ENCODE peak calls at places on chromosomes 16 and 17, in six cellular contexts. One of them, this sample, is unnamed.

GRCh38 chr16:69941251-69942098 is 9.7 kb upstream of the CLEC18A start:
- DNase-seq in stimulated activated CD8-positive, alpha-beta memory T cell treated with anti-CD3 and anti-CD28 coated beads, Interleukin-4, amount 100 ng/mL, for 1 hour: no peak
- DNase-seq in type B pancreatic cell: no peak
- DNase-seq in GM13976: no peak
- DNase-seq in stimulated activated CD4-positive, alpha-beta T cell treated with anti-CD3 and anti-CD28 coated beads, Interleukin-4, amount 100 ng/mL, for 4 hours: no peak
- DNase-seq in AG20443: peak
- DNase-seq in this sample: no peak

GRCh38 chr17:51289776-51290175 is 29.4 kb downstream of the UTP18 start:
- DNase-seq in AG20443: no peak
- DNase-seq in stimulated activated CD8-positive, alpha-beta memory T cell treated with anti-CD3 and anti-CD28 coated beads, Interleukin-4, amount 100 ng/mL, for 1 hour: no peak
- DNase-seq in stimulated activated CD4-positive, alpha-beta T cell treated with anti-CD3 and anti-CD28 coated beads, Interleukin-4, amount 100 ng/mL, for 4 hours: no peak
- DNase-seq in type B pancreatic cell: no peak
- DNase-seq in GM13976: no peak
- DNase-seq in this sample: no peak

GRCh38 chr16:31260136-31260931 is 559 bp downstream of the ITGAM start:
- DNase-seq in stimulated activated CD8-positive, alpha-beta memory T cell treated with anti-CD3 and anti-CD28 coated beads, Interleukin-4, amount 100 ng/mL, for 1 hour: no peak
- DNase-seq in AG20443: no peak
- DNase-seq in GM13976: no peak
- DNase-seq in type B pancreatic cell: no peak
- DNase-seq in stimulated activated CD4-positive, alpha-beta T cell treated with anti-CD3 and anti-CD28 coated beads, Interleukin-4, amount 100 ng/mL, for 4 hours: no peak
- DNase-seq in this sample: no peak

GRCh38 chr16:2948807-2949704 is 15.0 kb upstream of the KREMEN2 start:
- DNase-seq in GM13976: no peak
- DNase-seq in stimulated activated CD4-positive, alpha-beta T cell treated with anti-CD3 and anti-CD28 coated beads, Interleukin-4, amount 100 ng/mL, for 4 hours: no peak
- DNase-seq in AG20443: no peak
- DNase-seq in type B pancreatic cell: no peak
- DNase-seq in stimulated activated CD8-positive, alpha-beta memory T cell treated with anti-CD3 and anti-CD28 coated beads, Interleukin-4, amount 100 ng/mL, for 1 hour: no peak
- DNase-seq in this sample: no peak

GRCh38 chr17:71985111-71986039 is 135.4 kb upstream of the SOX9 start:
- DNase-seq in GM13976: no peak
- DNase-seq in type B pancreatic cell: no peak
- DNase-seq in stimulated activated CD8-positive, alpha-beta memory T cell treated with anti-CD3 and anti-CD28 coated beads, Interleukin-4, amount 100 ng/mL, for 1 hour: no peak
- DNase-seq in stimulated activated CD4-positive, alpha-beta T cell treated with anti-CD3 and anti-CD28 coated beads, Interleukin-4, amount 100 ng/mL, for 4 hours: no peak
- DNase-seq in AG20443: no peak
- DNase-seq in this sample: no peak

GRCh38 chr17:48555616-48556533 is 11.0 kb upstream of the HOXB2 start:
- DNase-seq in type B pancreatic cell: no peak
- DNase-seq in stimulated activated CD8-positive, alpha-beta memory T cell treated with anti-CD3 and anti-CD28 coated beads, Interleukin-4, amount 100 ng/mL, for 1 hour: no peak
- DNase-seq in GM13976: no peak
- DNase-seq in AG20443: no peak
- DNase-seq in stimulated activated CD4-positive, alpha-beta T cell treated with anti-CD3 and anti-CD28 coated beads, Interleukin-4, amount 100 ng/mL, for 4 hours: no peak
- DNase-seq in this sample: no peak

GRCh38 chr17:20091161-20092029 is 82.2 kb downstream of the SPECC1 start:
- DNase-seq in stimulated activated CD4-positive, alpha-beta T cell treated with anti-CD3 and anti-CD28 coated beads, Interleukin-4, amount 100 ng/mL, for 4 hours: no peak
- DNase-seq in type B pancreatic cell: no peak
- DNase-seq in stimulated activated CD8-positive, alpha-beta memory T cell treated with anti-CD3 and anti-CD28 coated beads, Interleukin-4, amount 100 ng/mL, for 1 hour: no peak
- DNase-seq in AG20443: no peak
- DNase-seq in GM13976: no peak
- DNase-seq in this sample: no peak

GRCh38 chr17:13541032-13541480 is 60.7 kb downstream of the HS3ST3A1 start:
- DNase-seq in stimulated activated CD8-positive, alpha-beta memory T cell treated with anti-CD3 and anti-CD28 coated beads, Interleukin-4, amount 100 ng/mL, for 1 hour: no peak
- DNase-seq in stimulated activated CD4-positive, alpha-beta T cell treated with anti-CD3 and anti-CD28 coated beads, Interleukin-4, amount 100 ng/mL, for 4 hours: no peak
- DNase-seq in type B pancreatic cell: no peak
- DNase-seq in AG20443: peak
- DNase-seq in GM13976: no peak
- DNase-seq in this sample: no peak

GRCh38 chr17:30720013-30720471 is 104.5 kb downstream of the CRLF3 start:
- DNase-seq in stimulated activated CD8-positive, alpha-beta memory T cell treated with anti-CD3 and anti-CD28 coated beads, Interleukin-4, amount 100 ng/mL, for 1 hour: no peak
- DNase-seq in stimulated activated CD4-positive, alpha-beta T cell treated with anti-CD3 and anti-CD28 coated beads, Interleukin-4, amount 100 ng/mL, for 4 hours: no peak
- DNase-seq in GM13976: no peak
- DNase-seq in AG20443: no peak
- DNase-seq in type B pancreatic cell: peak
- DNase-seq in this sample: no peak

GRCh38 chr17:282000-282911 is 70.4 kb downstream of the RPH3AL start:
- DNase-seq in stimulated activated CD8-positive, alpha-beta memory T cell treated with anti-CD3 and anti-CD28 coated beads, Interleukin-4, amount 100 ng/mL, for 1 hour: no peak
- DNase-seq in type B pancreatic cell: peak
- DNase-seq in stimulated activated CD4-positive, alpha-beta T cell treated with anti-CD3 and anti-CD28 coated beads, Interleukin-4, amount 100 ng/mL, for 4 hours: no peak
- DNase-seq in AG20443: no peak
- DNase-seq in GM13976: no peak
- DNase-seq in this sample: peak

GRCh38 chr17:15941781-15942180 is 3.1 kb upstream of the ADORA2B start:
- DNase-seq in stimulated activated CD4-positive, alpha-beta T cell treated with anti-CD3 and anti-CD28 coated beads, Interleukin-4, amount 100 ng/mL, for 4 hours: no peak
- DNase-seq in GM13976: no peak
- DNase-seq in type B pancreatic cell: no peak
- DNase-seq in stimulated activated CD8-positive, alpha-beta memory T cell treated with anti-CD3 and anti-CD28 coated beads, Interleukin-4, amount 100 ng/mL, for 1 hour: no peak
- DNase-seq in AG20443: peak
- DNase-seq in this sample: no peak

GRCh38 chr17:41107941-41108445 is 2.8 kb downstream of the KRTAP4-9 start:
- DNase-seq in GM13976: no peak
- DNase-seq in AG20443: no peak
- DNase-seq in stimulated activated CD4-positive, alpha-beta T cell treated with anti-CD3 and anti-CD28 coated beads, Interleukin-4, amount 100 ng/mL, for 4 hours: no peak
- DNase-seq in type B pancreatic cell: no peak
- DNase-seq in stimulated activated CD8-positive, alpha-beta memory T cell treated with anti-CD3 and anti-CD28 coated beads, Interleukin-4, amount 100 ng/mL, for 1 hour: no peak
- DNase-seq in this sample: no peak

GRCh38 chr17:44466339-44466738 is 36.9 kb downstream of the GPATCH8 start:
- DNase-seq in GM13976: no peak
- DNase-seq in stimulated activated CD4-positive, alpha-beta T cell treated with anti-CD3 and anti-CD28 coated beads, Interleukin-4, amount 100 ng/mL, for 4 hours: no peak
- DNase-seq in stimulated activated CD8-positive, alpha-beta memory T cell treated with anti-CD3 and anti-CD28 coated beads, Interleukin-4, amount 100 ng/mL, for 1 hour: no peak
- DNase-seq in type B pancreatic cell: no peak
- DNase-seq in AG20443: no peak
- DNase-seq in this sample: no peak

GRCh38 chr16:86604436-86605220 is 26.3 kb downstream of the FOXL1 start:
- DNase-seq in GM13976: peak
- DNase-seq in stimulated activated CD8-positive, alpha-beta memory T cell treated with anti-CD3 and anti-CD28 coated beads, Interleukin-4, amount 100 ng/mL, for 1 hour: no peak
- DNase-seq in stimulated activated CD4-positive, alpha-beta T cell treated with anti-CD3 and anti-CD28 coated beads, Interleukin-4, amount 100 ng/mL, for 4 hours: peak
- DNase-seq in type B pancreatic cell: no peak
- DNase-seq in AG20443: no peak
- DNase-seq in this sample: no peak

GRCh38 chr17:27888072-27888471 is 5.1 kb downstream of the LYRM9 start:
- DNase-seq in stimulated activated CD8-positive, alpha-beta memory T cell treated with anti-CD3 and anti-CD28 coated beads, Interleukin-4, amount 100 ng/mL, for 1 hour: no peak
- DNase-seq in type B pancreatic cell: no peak
- DNase-seq in AG20443: no peak
- DNase-seq in stimulated activated CD4-positive, alpha-beta T cell treated with anti-CD3 and anti-CD28 coated beads, Interleukin-4, amount 100 ng/mL, for 4 hours: no peak
- DNase-seq in GM13976: no peak
- DNase-seq in this sample: no peak

GRCh38 chr17:77049440-77049839 is 91.3 kb upstream of the SEC14L1 start:
- DNase-seq in AG20443: no peak
- DNase-seq in stimulated activated CD8-positive, alpha-beta memory T cell treated with anti-CD3 and anti-CD28 coated beads, Interleukin-4, amount 100 ng/mL, for 1 hour: no peak
- DNase-seq in type B pancreatic cell: no peak
- DNase-seq in GM13976: no peak
- DNase-seq in stimulated activated CD4-positive, alpha-beta T cell treated with anti-CD3 and anti-CD28 coated beads, Interleukin-4, amount 100 ng/mL, for 4 hours: no peak
- DNase-seq in this sample: no peak

GRCh38 chr17:40850287-40850972 is 16.6 kb downstream of the KRT12 start:
- DNase-seq in AG20443: no peak
- DNase-seq in GM13976: no peak
- DNase-seq in stimulated activated CD4-positive, alpha-beta T cell treated with anti-CD3 and anti-CD28 coated beads, Interleukin-4, amount 100 ng/mL, for 4 hours: no peak
- DNase-seq in type B pancreatic cell: no peak
- DNase-seq in stimulated activated CD8-positive, alpha-beta memory T cell treated with anti-CD3 and anti-CD28 coated beads, Interleukin-4, amount 100 ng/mL, for 1 hour: no peak
- DNase-seq in this sample: no peak

GRCh38 chr16:180101-180920 is at the start of gene HBQ1:
- DNase-seq in AG20443: peak
- DNase-seq in GM13976: peak
- DNase-seq in stimulated activated CD8-positive, alpha-beta memory T cell treated with anti-CD3 and anti-CD28 coated beads, Interleukin-4, amount 100 ng/mL, for 1 hour: no peak
- DNase-seq in type B pancreatic cell: peak
- DNase-seq in stimulated activated CD4-positive, alpha-beta T cell treated with anti-CD3 and anti-CD28 coated beads, Interleukin-4, amount 100 ng/mL, for 4 hours: no peak
- DNase-seq in this sample: no peak

GRCh38 chr16:5025171-5025632 is 8.5 kb downstream of the NAGPA start:
- DNase-seq in GM13976: peak
- DNase-seq in type B pancreatic cell: no peak
- DNase-seq in stimulated activated CD8-positive, alpha-beta memory T cell treated with anti-CD3 and anti-CD28 coated beads, Interleukin-4, amount 100 ng/mL, for 1 hour: no peak
- DNase-seq in AG20443: no peak
- DNase-seq in stimulated activated CD4-positive, alpha-beta T cell treated with anti-CD3 and anti-CD28 coated beads, Interleukin-4, amount 100 ng/mL, for 4 hours: no peak
- DNase-seq in this sample: no peak

GRCh38 chr17:58229881-58230280 is 8.5 kb upstream of the LPO start:
- DNase-seq in type B pancreatic cell: no peak
- DNase-seq in GM13976: no peak
- DNase-seq in AG20443: no peak
- DNase-seq in stimulated activated CD8-positive, alpha-beta memory T cell treated with anti-CD3 and anti-CD28 coated beads, Interleukin-4, amount 100 ng/mL, for 1 hour: no peak
- DNase-seq in stimulated activated CD4-positive, alpha-beta T cell treated with anti-CD3 and anti-CD28 coated beads, Interleukin-4, amount 100 ng/mL, for 4 hours: no peak
- DNase-seq in this sample: no peak

GRCh38 chr16:89922884-89923639 is at the start of gene TUBB3:
- DNase-seq in stimulated activated CD4-positive, alpha-beta T cell treated with anti-CD3 and anti-CD28 coated beads, Interleukin-4, amount 100 ng/mL, for 4 hours: no peak
- DNase-seq in GM13976: peak
- DNase-seq in stimulated activated CD8-positive, alpha-beta memory T cell treated with anti-CD3 and anti-CD28 coated beads, Interleukin-4, amount 100 ng/mL, for 1 hour: no peak
- DNase-seq in type B pancreatic cell: peak
- DNase-seq in AG20443: peak
- DNase-seq in this sample: no peak

GRCh38 chr16:13926507-13926906 is 6.6 kb downstream of the ERCC4 start:
- DNase-seq in GM13976: no peak
- DNase-seq in type B pancreatic cell: no peak
- DNase-seq in AG20443: no peak
- DNase-seq in stimulated activated CD4-positive, alpha-beta T cell treated with anti-CD3 and anti-CD28 coated beads, Interleukin-4, amount 100 ng/mL, for 4 hours: no peak
- DNase-seq in stimulated activated CD8-positive, alpha-beta memory T cell treated with anti-CD3 and anti-CD28 coated beads, Interleukin-4, amount 100 ng/mL, for 1 hour: no peak
- DNase-seq in this sample: no peak

GRCh38 chr16:24428751-24429150 is 110.6 kb upstream of the RBBP6 start:
- DNase-seq in stimulated activated CD8-positive, alpha-beta memory T cell treated with anti-CD3 and anti-CD28 coated beads, Interleukin-4, amount 100 ng/mL, for 1 hour: no peak
- DNase-seq in GM13976: no peak
- DNase-seq in stimulated activated CD4-positive, alpha-beta T cell treated with anti-CD3 and anti-CD28 coated beads, Interleukin-4, amount 100 ng/mL, for 4 hours: no peak
- DNase-seq in AG20443: no peak
- DNase-seq in type B pancreatic cell: no peak
- DNase-seq in this sample: no peak

GRCh38 chr17:20086416-20087074 is 77.4 kb downstream of the SPECC1 start:
- DNase-seq in AG20443: no peak
- DNase-seq in type B pancreatic cell: no peak
- DNase-seq in GM13976: no peak
- DNase-seq in stimulated activated CD4-positive, alpha-beta T cell treated with anti-CD3 and anti-CD28 coated beads, Interleukin-4, amount 100 ng/mL, for 4 hours: no peak
- DNase-seq in stimulated activated CD8-positive, alpha-beta memory T cell treated with anti-CD3 and anti-CD28 coated beads, Interleukin-4, amount 100 ng/mL, for 1 hour: no peak
- DNase-seq in this sample: no peak

GRCh38 chr17:50363217-50364060 is 9.5 kb downstream of the MRPL27 start:
- DNase-seq in type B pancreatic cell: no peak
- DNase-seq in stimulated activated CD8-positive, alpha-beta memory T cell treated with anti-CD3 and anti-CD28 coated beads, Interleukin-4, amount 100 ng/mL, for 1 hour: no peak
- DNase-seq in GM13976: no peak
- DNase-seq in stimulated activated CD4-positive, alpha-beta T cell treated with anti-CD3 and anti-CD28 coated beads, Interleukin-4, amount 100 ng/mL, for 4 hours: no peak
- DNase-seq in AG20443: peak
- DNase-seq in this sample: no peak

GRCh38 chr17:27415090-27415795 is 41.0 kb upstream of the KSR1 start:
- DNase-seq in GM13976: no peak
- DNase-seq in stimulated activated CD8-positive, alpha-beta memory T cell treated with anti-CD3 and anti-CD28 coated beads, Interleukin-4, amount 100 ng/mL, for 1 hour: no peak
- DNase-seq in stimulated activated CD4-positive, alpha-beta T cell treated with anti-CD3 and anti-CD28 coated beads, Interleukin-4, amount 100 ng/mL, for 4 hours: no peak
- DNase-seq in type B pancreatic cell: peak
- DNase-seq in AG20443: no peak
- DNase-seq in this sample: no peak

GRCh38 chr17:59372138-59372751 is 40.8 kb downstream of the YPEL2 start:
- DNase-seq in type B pancreatic cell: no peak
- DNase-seq in stimulated activated CD8-positive, alpha-beta memory T cell treated with anti-CD3 and anti-CD28 coated beads, Interleukin-4, amount 100 ng/mL, for 1 hour: no peak
- DNase-seq in AG20443: peak
- DNase-seq in GM13976: peak
- DNase-seq in stimulated activated CD4-positive, alpha-beta T cell treated with anti-CD3 and anti-CD28 coated beads, Interleukin-4, amount 100 ng/mL, for 4 hours: no peak
- DNase-seq in this sample: peak

GRCh38 chr17:20224379-20224778 is 215.2 kb downstream of the SPECC1 start:
- DNase-seq in AG20443: no peak
- DNase-seq in stimulated activated CD8-positive, alpha-beta memory T cell treated with anti-CD3 and anti-CD28 coated beads, Interleukin-4, amount 100 ng/mL, for 1 hour: no peak
- DNase-seq in stimulated activated CD4-positive, alpha-beta T cell treated with anti-CD3 and anti-CD28 coated beads, Interleukin-4, amount 100 ng/mL, for 4 hours: no peak
- DNase-seq in GM13976: no peak
- DNase-seq in type B pancreatic cell: no peak
- DNase-seq in this sample: no peak

GRCh38 chr17:71760062-71760720 is 360.6 kb upstream of the SOX9 start:
- DNase-seq in GM13976: no peak
- DNase-seq in stimulated activated CD8-positive, alpha-beta memory T cell treated with anti-CD3 and anti-CD28 coated beads, Interleukin-4, amount 100 ng/mL, for 1 hour: no peak
- DNase-seq in type B pancreatic cell: no peak
- DNase-seq in stimulated activated CD4-positive, alpha-beta T cell treated with anti-CD3 and anti-CD28 coated beads, Interleukin-4, amount 100 ng/mL, for 4 hours: no peak
- DNase-seq in AG20443: no peak
- DNase-seq in this sample: no peak

GRCh38 chr17:17701112-17701511 is 19.9 kb downstream of the RAI1 start:
- DNase-seq in type B pancreatic cell: no peak
- DNase-seq in stimulated activated CD4-positive, alpha-beta T cell treated with anti-CD3 and anti-CD28 coated beads, Interleukin-4, amount 100 ng/mL, for 4 hours: no peak
- DNase-seq in AG20443: no peak
- DNase-seq in GM13976: no peak
- DNase-seq in stimulated activated CD8-positive, alpha-beta memory T cell treated with anti-CD3 and anti-CD28 coated beads, Interleukin-4, amount 100 ng/mL, for 1 hour: no peak
- DNase-seq in this sample: no peak

GRCh38 chr16:1278456-1278855 is 22.6 kb downstream of the TPSD1 start:
- DNase-seq in stimulated activated CD4-positive, alpha-beta T cell treated with anti-CD3 and anti-CD28 coated beads, Interleukin-4, amount 100 ng/mL, for 4 hours: no peak
- DNase-seq in GM13976: no peak
- DNase-seq in AG20443: no peak
- DNase-seq in stimulated activated CD8-positive, alpha-beta memory T cell treated with anti-CD3 and anti-CD28 coated beads, Interleukin-4, amount 100 ng/mL, for 1 hour: no peak
- DNase-seq in type B pancreatic cell: peak
- DNase-seq in this sample: no peak

This sample was measured in SIG-M5.